ENCODE peak calls at places on chromosomes 3 and 15, in nine cellular contexts. O is stimulated activated CD4-positive, alpha-beta T cell treated with anti-CD3 and anti-CD28 coated beads, Interleukin-2, amount 100 ng/mL, for 24 hours; Z is amniotic stem cell; E is GM04504; A is omental fat pad; G is activated T-helper 2 cell treated with anti-CD3 and anti-CD28 coated beads, Interferon-gamma antibody, Interleukin-2, Interleukin-4, amounts not matched to agents 10 μg/mL and 5 μg/mL and 100 μg/mL, durations not matched to agents 14 hours and 24 hours and 36 hours; R is HuH-7; X is NCI-H146; V is stimulated activated CD8-positive, alpha-beta memory T cell treated with anti-CD3 and anti-CD28 coated beads, Interleukin-4, amount 100 ng/mL, for 4 hours. L is an unnamed sample.

GRCh38 chr3:52444860-52445793 is at the start of gene SEMA3G:
- DNase-seq in O (peak; percentile 84), Z (no peak), E (peak; percentile 13), A (no peak), G (peak; percentile 77), R (peak; percentile 72), X (peak; percentile 85), V (peak; percentile 21), L (peak; percentile 92)

GRCh38 chr3:97670952-97671351 is 93.6 kb upstream of the ARL6 start:
- DNase-seq in O (no peak), Z (no peak), E (no peak), A (no peak), G (no peak), R (no peak), X (no peak), V (no peak), L (no peak)

GRCh38 chr3:110664148-110664547 is 407.5 kb upstream of the NECTIN3 start:
- DNase-seq in O (no peak), Z (no peak), E (no peak), A (no peak), G (no peak), R (no peak), X (no peak), V (no peak), L (no peak)

GRCh38 chr3:42758126-42758525 is 14.9 kb downstream of the CCDC13 start:
- DNase-seq in O (no peak), Z (no peak), E (no peak), A (no peak), G (no peak), R (no peak), X (no peak), V (no peak), L (peak; percentile 8)

GRCh38 chr15:89799011-89799924 is 15.4 kb downstream of the ANPEP start:
- DNase-seq in O (no peak), Z (no peak), E (no peak), A (no peak), G (no peak), R (no peak), X (no peak), V (no peak), L (no peak)

GRCh38 chr15:78988361-78988911 is 43.6 kb upstream of the CTSH start:
- DNase-seq in O (no peak), Z (peak; percentile 81), E (peak; percentile 96), A (no peak), G (no peak), R (peak; percentile 39), X (no peak), V (no peak), L (no peak)

GRCh38 chr3:177931346-177931745 is 604.9 kb upstream of the KCNMB2 start:
- DNase-seq in O (no peak), Z (no peak), E (no peak), A (no peak), G (no peak), R (no peak), X (no peak), V (no peak), L (no peak)

GRCh38 chr3:168123211-168124173 is 27.8 kb upstream of the GOLIM4 start:
- DNase-seq in O (no peak), Z (no peak), E (no peak), A (no peak), G (no peak), R (no peak), X (no peak), V (no peak), L (no peak)

GRCh38 chr3:80521081-80521480 is 753.3 kb upstream of the ROBO1 start:
- DNase-seq in O (no peak), Z (no peak), E (no peak), A (no peak), G (no peak), R (no peak), X (no peak), V (no peak), L (no peak)

GRCh38 chr3:152222327-152222726 is 46.4 kb upstream of the MBNL1 start:
- DNase-seq in O (no peak), Z (peak; percentile 54), E (peak; percentile 47), A (no peak), G (no peak), R (no peak), X (no peak), V (no peak), L (no peak)

GRCh38 chr3:183357564-183358079 is 70.8 kb downstream of the MCF2L2 start:
- DNase-seq in O (no peak), Z (no peak), E (no peak), A (no peak), G (no peak), R (no peak), X (no peak), V (no peak), L (no peak)

GRCh38 chr15:90570643-90571042 is 40.9 kb downstream of the CRTC3 start:
- DNase-seq in O (no peak), Z (no peak), E (no peak), A (no peak), G (no peak), R (no peak), X (no peak), V (no peak), L (no peak)

GRCh38 chr3:179227349-179227748 is 23.6 kb downstream of the KCNMB3 start:
- DNase-seq in O (no peak), Z (no peak), E (no peak), A (no peak), G (no peak), R (no peak), X (no peak), V (no peak), L (no peak)

GRCh38 chr3:55160241-55160877 is 232.5 kb upstream of the LRTM1 start:
- DNase-seq in O (no peak), Z (peak; percentile 91), E (peak; percentile 100), A (no peak), G (no peak), R (no peak), X (no peak), V (no peak), L (no peak)

L was measured in activated effector memory CD4-positive, alpha-beta T cell treated with anti-CD3 and anti-CD28 coated beads, Interleukin-2, amount 50 U/mL, for 16 hours.